ENCODE peak calls at places on chromosome 19, in seven cellular contexts. V, A, U, O, D, C and T are unnamed samples.

GRCh38 chr19:15282311-15282705 is 50.0 kb downstream of the BRD4 start:
- DNase-seq in U (no peak), D (no peak), A (no peak), C (no peak), O (no peak), V (no peak), T (no peak)

GRCh38 chr19:38514812-38515633 is 81.5 kb downstream of the RYR1 start:
- DNase-seq in V (peak), D (peak), O (peak), U (peak), A (no peak), C (peak), T (peak)

GRCh38 chr19:48480151-48480475 is 10.9 kb downstream of the CYTH2 start:
- DNase-seq in O (no peak), C (no peak), U (no peak), V (no peak), D (no peak), A (no peak), T (peak)

GRCh38 chr19:13150919-13151604 is 851 bp downstream of the IER2 start:
- DNase-seq in D (peak), O (no peak), C (no peak), A (no peak), V (no peak), U (no peak), T (peak)

GRCh38 chr19:33796164-33797100 is at the start of gene KCTD15:
- DNase-seq in O (peak), A (no peak), U (no peak), V (no peak), D (peak), C (no peak), T (peak)

GRCh38 chr19:56304243-56304642 is 10.4 kb downstream of the ZSCAN5A start:
- DNase-seq in U (no peak), D (no peak), A (no peak), V (no peak), C (no peak), O (no peak), T (no peak)

GRCh38 chr19:16338470-16339360 is 14.1 kb downstream of the KLF2 start:
- DNase-seq in O (no peak), C (no peak), A (peak), D (no peak), U (peak), V (peak), T (peak)

GRCh38 chr19:15550847-15551182 is 42.5 kb downstream of the CYP4F22 start:
- DNase-seq in V (no peak), U (peak), A (no peak), C (no peak), D (peak), O (no peak), T (no peak)

GRCh38 chr19:37925212-37925611 is 18.2 kb downstream of the SIPA1L3 start:
- DNase-seq in D (no peak), U (no peak), V (no peak), O (no peak), C (no peak), A (no peak), T (no peak)

GRCh38 chr19:33194884-33195710 is 967 bp downstream of the LRP3 start:
- DNase-seq in O (peak), A (no peak), V (no peak), U (peak), D (no peak), C (no peak), T (no peak)

GRCh38 chr19:48859711-48860572 is 8.5 kb downstream of the PLEKHA4 start:
- DNase-seq in U (no peak), D (peak), O (peak), A (no peak), V (no peak), C (no peak), T (no peak)

GRCh38 chr19:1000095-1000494 is at the start of gene GRIN3B:
- DNase-seq in D (peak), U (peak), O (peak), C (no peak), V (peak), A (no peak), T (peak)

GRCh38 chr19:21022996-21023395 is 2.5 kb downstream of the ZNF430 start:
- DNase-seq in O (no peak), C (no peak), D (no peak), A (no peak), U (peak), V (peak), T (no peak)

GRCh38 chr19:56538254-56538760 is 441 bp upstream of the ZFP28 start:
- DNase-seq in V (no peak), O (peak), U (no peak), C (peak), D (no peak), A (peak), T (peak)

GRCh38 chr19:17090501-17091074 is 15.0 kb downstream of the MYO9B start:
- DNase-seq in O (no peak), V (no peak), C (no peak), A (no peak), U (no peak), D (no peak), T (no peak)

GRCh38 chr19:13692096-13692495 is 72.2 kb upstream of the MRI1 start:
- DNase-seq in V (no peak), U (no peak), D (no peak), C (no peak), A (no peak), O (no peak), T (no peak)

GRCh38 chr19:15897026-15897737 is 692 bp downstream of the CYP4F2 start:
- DNase-seq in O (no peak), U (no peak), V (no peak), A (no peak), D (no peak), C (no peak), T (no peak)

GRCh38 chr19:51564791-51565190 is 6.3 kb upstream of the ZNF175 start:
- DNase-seq in O (no peak), C (no peak), D (peak), V (no peak), U (no peak), A (no peak), T (no peak)

GRCh38 chr19:3387645-3388589 is 21.5 kb downstream of the NFIC start:
- DNase-seq in O (peak), C (no peak), V (no peak), D (no peak), U (no peak), A (no peak), T (peak)

GRCh38 chr19:46394398-46394797 is 19.0 kb downstream of the CCDC8 start:
- DNase-seq in A (no peak), O (no peak), C (no peak), U (no peak), V (no peak), D (no peak), T (no peak)

GRCh38 chr19:45758921-45759320 is 10.1 kb downstream of the SIX5 start:
- DNase-seq in U (no peak), O (no peak), A (no peak), D (no peak), C (no peak), V (no peak), T (no peak)

GRCh38 chr19:42498387-42498786 is 29.9 kb downstream of the CEACAM1 start:
- DNase-seq in U (peak), V (no peak), A (no peak), O (no peak), D (no peak), C (no peak), T (no peak)

GRCh38 chr19:10070730-10071446 is 15.2 kb upstream of the SHFL start:
- DNase-seq in A (no peak), U (no peak), V (no peak), O (no peak), C (no peak), D (peak), T (no peak)

GRCh38 chr19:39265321-39265916 is 2.8 kb upstream of the IFNL2 start:
- DNase-seq in A (no peak), C (no peak), V (no peak), D (no peak), O (no peak), U (no peak), T (no peak)

GRCh38 chr19:33431986-33432385 is 58.5 kb downstream of the CEBPG start:
- DNase-seq in O (no peak), A (no peak), V (no peak), U (no peak), D (no peak), C (no peak), T (no peak)

GRCh38 chr19:55069137-55069858 is 6.3 kb upstream of the RDH13 start:
- DNase-seq in D (peak), A (no peak), U (no peak), V (no peak), O (peak), C (no peak), T (no peak)

GRCh38 chr19:46925548-46925950 is 64.8 kb downstream of the ARHGAP35 start:
- DNase-seq in O (no peak), V (no peak), U (peak), D (no peak), C (no peak), A (no peak), T (peak)

GRCh38 chr19:38255759-38256052 is 468 bp downstream of the PPP1R14A start:
- DNase-seq in C (no peak), O (peak), U (no peak), D (no peak), V (no peak), A (no peak), T (no peak)

GRCh38 chr19:4455742-4456565 is 1.6 kb downstream of the UBXN6 start:
- DNase-seq in U (peak), D (no peak), O (peak), V (no peak), C (no peak), A (no peak), T (no peak)
- TF ChIP-seq MAX in U (no peak), D (no peak), O (no peak), V (no peak), C (no peak), A (no peak), T (no peak)

GRCh38 chr19:2240881-2241760 is 4.5 kb downstream of the SF3A2 start:
- DNase-seq in V (no peak), U (no peak), O (no peak), D (no peak), C (no peak), A (no peak), T (no peak)
- H2AFZ ChIP-seq in V (no peak), U (no peak), O (no peak), D (no peak), C (no peak), A (no peak), T (no peak)

DNA sequence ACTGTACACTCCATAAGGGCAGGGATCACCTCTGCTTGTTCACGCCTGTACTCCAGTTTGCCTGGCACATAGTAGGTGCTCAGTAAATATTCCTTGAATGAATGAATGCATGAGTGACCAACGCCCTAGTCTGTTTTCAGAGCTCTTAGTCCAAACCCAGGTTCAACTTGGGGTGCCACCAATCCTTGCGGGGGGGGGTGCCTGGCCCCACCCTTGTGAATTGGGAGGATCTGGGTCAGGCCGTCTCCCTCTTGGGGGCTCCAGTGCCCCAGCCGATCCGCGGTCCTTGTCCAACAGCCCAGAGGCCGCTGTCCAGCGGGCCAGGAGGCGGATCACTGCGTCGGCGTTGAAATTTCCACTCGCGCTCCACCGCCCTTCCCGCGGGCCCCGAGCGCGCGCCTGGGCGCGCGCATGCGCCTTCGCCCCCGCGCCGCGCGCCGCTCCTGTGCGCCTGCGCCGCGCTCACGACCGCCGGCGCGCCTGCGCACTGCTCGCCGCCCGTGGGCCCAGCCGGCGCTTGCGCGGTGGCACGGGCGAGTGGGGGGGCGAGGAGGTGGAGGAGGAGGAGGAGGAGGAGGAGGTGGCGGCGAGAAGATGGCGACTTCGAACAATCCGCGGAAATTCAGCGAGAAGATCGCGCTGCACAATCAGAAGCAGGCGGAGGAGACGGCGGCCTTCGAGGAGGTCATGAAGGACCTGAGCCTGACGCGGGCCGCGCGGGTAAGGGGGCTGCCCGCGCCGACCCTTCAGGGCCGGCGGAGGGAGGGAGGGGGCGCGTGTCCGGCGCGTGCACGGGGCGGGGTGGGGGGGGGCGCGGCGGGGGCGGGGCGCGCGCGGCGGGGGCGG is at the start of gene CRTC1:
- DNase-seq in V (peak), A (peak), C (peak), O (peak), D (peak), U (peak), T (peak)
- TF ChIP-seq MAX in V (no peak), A (no peak), C (peak), O (peak), D (peak), U (peak), T (no peak)

GRCh38 chr19:40666803-40667438 is 23.5 kb downstream of the NUMBL start:
- DNase-seq in A (no peak), D (no peak), O (no peak), C (no peak), U (no peak), V (no peak), T (no peak)
- H2AFZ ChIP-seq in A (no peak), D (peak), O (no peak), C (no peak), U (no peak), V (no peak), T (no peak)